ENCODE peak calls at places on chromosome 4, in ten cellular contexts. S is NCI-H460; P is amniotic stem cell; O is frontal cortex; U is DMS 273 treated with DMSO at 0.1 percent for 48 hours; G is heart left ventricle; M is NCI-H2029 treated with DMSO at 0.1 percent for 48 hours; Q is kidney tubule cell; V is activated CD4-positive, alpha-beta T cell treated with anti-CD3 and anti-CD28 coated beads, Interleukin-2, amount 50 U/mL, for 4 hours; W is GM23338. I is an unnamed sample.

GRCh38 chr4:129110931-129111330 is 15.0 kb downstream of the C4orf33 start:
- DNase-seq in S (no peak), P (no peak), O (no peak), U (no peak), G (no peak), M (no peak), Q (no peak), V (no peak), W (no peak), I (no peak)

GRCh38 chr4:177367336-177367735 is 57.7 kb downstream of the NEIL3 start:
- DNase-seq in S (no peak), P (no peak), O (no peak), U (no peak), G (no peak), M (no peak), Q (peak), V (no peak), W (peak), I (no peak)

GRCh38 chr4:48340276-48340904 is 939 bp upstream of the SLAIN2 start:
- DNase-seq in S (no peak), P (peak), O (no peak), U (no peak), G (no peak), M (no peak), Q (peak), V (peak), W (peak), I (no peak)

GRCh38 chr4:148126825-148127224 is 315.4 kb downstream of the NR3C2 start:
- DNase-seq in S (no peak), P (no peak), O (no peak), U (no peak), G (no peak), M (no peak), Q (no peak), V (no peak), W (no peak), I (no peak)

GRCh38 chr4:2290488-2290887 is 28.6 kb upstream of the MXD4 start:
- DNase-seq in S (no peak), P (no peak), O (no peak), U (no peak), G (no peak), M (no peak), Q (no peak), V (no peak), W (no peak), I (peak)

GRCh38 chr4:158193171-158193749 is 17.0 kb upstream of the TMEM144 start:
- DNase-seq in S (peak), P (peak), O (no peak), U (no peak), G (no peak), M (no peak), Q (peak), V (no peak), W (peak), I (no peak)

GRCh38 chr4:7086384-7086783 is 18.5 kb upstream of the GRPEL1 start:
- DNase-seq in S (no peak), P (no peak), O (no peak), U (no peak), G (no peak), M (no peak), Q (no peak), V (no peak), W (no peak), I (no peak)

GRCh38 chr4:155777971-155778710 is 19.3 kb downstream of the GUCY1B1 start:
- DNase-seq in S (no peak), P (no peak), O (no peak), U (no peak), G (no peak), M (no peak), Q (no peak), V (no peak), W (no peak), I (no peak)

GRCh38 chr4:127783971-127784519 is 1.9 kb downstream of the HSPA4L start:
- DNase-seq in S (no peak), P (no peak), O (no peak), U (no peak), G (no peak), M (no peak), Q (peak), V (no peak), W (no peak), I (no peak)

GRCh38 chr4:79823148-79823763 is 249.8 kb downstream of the ANTXR2 start:
- DNase-seq in S (no peak), P (no peak), O (no peak), U (no peak), G (no peak), M (no peak), Q (no peak), V (no peak), W (no peak), I (no peak)

GRCh38 chr4:150315175-150315574 is 236.9 kb downstream of the DCLK2 start:
- DNase-seq in S (no peak), P (no peak), O (no peak), U (peak), G (no peak), M (no peak), Q (no peak), V (no peak), W (peak), I (no peak)

GRCh38 chr4:11367371-11367770 is 61.3 kb downstream of the HS3ST1 start:
- DNase-seq in S (peak), P (no peak), O (peak), U (no peak), G (peak), M (peak), Q (no peak), V (no peak), W (no peak), I (no peak)

GRCh38 chr4:159191989-159192388 is 89.1 kb downstream of the RAPGEF2 start:
- DNase-seq in S (peak), P (peak), O (no peak), U (no peak), G (no peak), M (no peak), Q (peak), V (no peak), W (peak), I (no peak)

GRCh38 chr4:212438-213174 is 88.3 kb downstream of the ZNF718 start:
- DNase-seq in S (no peak), P (peak), O (peak), U (no peak), G (peak), M (peak), Q (peak), V (no peak), W (peak), I (peak)

GRCh38 chr4:38354421-38354820 is 309.6 kb upstream of the KLF3 start:
- DNase-seq in S (no peak), P (no peak), O (no peak), U (no peak), G (no peak), M (no peak), Q (no peak), V (no peak), W (no peak), I (no peak)

GRCh38 chr4:161767116-161767515 is 396.7 kb downstream of the FSTL5 start:
- DNase-seq in S (no peak), P (no peak), O (no peak), U (no peak), G (no peak), M (no peak), Q (peak), V (no peak), W (no peak), I (no peak)

GRCh38 chr4:115851918-115852766 is 738.7 kb upstream of the NDST4 start:
- DNase-seq in S (peak), P (no peak), O (no peak), U (no peak), G (no peak), M (peak), Q (peak), V (no peak), W (peak), I (no peak)

GRCh38 chr4:68388347-68388746 is 38.5 kb upstream of the YTHDC1 start:
- DNase-seq in S (no peak), P (no peak), O (no peak), U (no peak), G (no peak), M (no peak), Q (no peak), V (no peak), W (no peak), I (no peak)

GRCh38 chr4:4693258-4693657 is 151.4 kb upstream of the STX18 start:
- DNase-seq in S (no peak), P (no peak), O (no peak), U (no peak), G (no peak), M (no peak), Q (peak), V (no peak), W (no peak), I (no peak)

GRCh38 chr4:172011196-172011595 is 198.0 kb downstream of the GALNTL6 start:
- DNase-seq in S (no peak), P (no peak), O (no peak), U (no peak), G (no peak), M (no peak), Q (no peak), V (no peak), W (peak), I (no peak)

GRCh38 chr4:620201-620600 is 5.2 kb upstream of the PDE6B start:
- DNase-seq in S (no peak), P (no peak), O (no peak), U (no peak), G (no peak), M (no peak), Q (no peak), V (no peak), W (no peak), I (no peak)

GRCh38 chr4:140691369-140691768 is 64.8 kb downstream of the TBC1D9 start:
- DNase-seq in S (no peak), P (no peak), O (no peak), U (no peak), G (no peak), M (peak), Q (peak), V (no peak), W (peak), I (no peak)

GRCh38 chr4:84379881-84380618 is 119.0 kb downstream of the NKX6-1 start:
- DNase-seq in S (peak), P (no peak), O (no peak), U (no peak), G (no peak), M (no peak), Q (peak), V (no peak), W (peak), I (no peak)

GRCh38 chr4:10084651-10085320 is 31.8 kb downstream of the WDR1 start:
- DNase-seq in S (no peak), P (no peak), O (no peak), U (no peak), G (no peak), M (no peak), Q (no peak), V (no peak), W (no peak), I (no peak)